ENCODE peak calls at places on chromosomes 1 and 21, in eight cellular contexts. C is posterior cingulate gyrus; T is AG08395; W is activated naive CD8-positive, alpha-beta T cell treated with anti-CD3 and anti-CD28 coated beads, Interleukin-2, amount 50 U/mL, for 24 hours; M is heart left ventricle; Z is uterus; D is esophagus squamous epithelium; S is IMR-90. A is an unnamed sample.

GRCh38 chr1:246792603-246793002 is 68.4 kb downstream of the SCCPDH start:
- DNase-seq in C (no peak), T (no peak), W (no peak), M (no peak), Z (no peak), D (no peak), S (no peak), A (no peak)

GRCh38 chr1:173666646-173667045 is 3.0 kb downstream of the ANKRD45 start:
- DNase-seq in C (no peak), T (no peak), W (no peak), M (no peak), Z (no peak), D (no peak), S (peak), A (no peak)

GRCh38 chr21:36491191-36491916 is 11.4 kb upstream of the CLDN14 start:
- DNase-seq in C (no peak), T (peak), W (no peak), M (no peak), Z (no peak), D (no peak), S (no peak), A (no peak)

GRCh38 chr1:81435175-81435574 is 365.6 kb upstream of the ADGRL2 start:
- DNase-seq in C (no peak), T (no peak), W (no peak), M (no peak), Z (no peak), D (no peak), S (peak), A (no peak)

GRCh38 chr21:29627905-29628304 is 311.9 kb downstream of the GRIK1 start:
- DNase-seq in C (no peak), T (no peak), W (no peak), M (no peak), Z (no peak), D (no peak), S (no peak), A (no peak)

GRCh38 chr1:88079036-88079435 is 605.0 kb upstream of the PKN2 start:
- DNase-seq in C (no peak), T (no peak), W (no peak), M (no peak), Z (no peak), D (no peak), S (peak), A (peak)

GRCh38 chr1:104617474-104617873 is 867.8 kb downstream of the AMY1C start:
- DNase-seq in C (no peak), T (no peak), W (no peak), M (no peak), Z (no peak), D (no peak), S (no peak), A (no peak)

GRCh38 chr1:169484683-169485426 is 889 bp downstream of the SLC19A2 start:
- DNase-seq in C (peak), T (peak), W (peak), M (peak), Z (peak), D (no peak), S (peak), A (peak)

GRCh38 chr21:32094792-32095191 is 184.1 kb downstream of the MIS18A start:
- DNase-seq in C (no peak), T (peak), W (no peak), M (no peak), Z (no peak), D (no peak), S (peak), A (no peak)

GRCh38 chr1:209652873-209653401 is 712 bp upstream of the LAMB3 start:
- DNase-seq in C (peak), T (no peak), W (peak), M (peak), Z (no peak), D (no peak), S (peak), A (no peak)

GRCh38 chr1:202954057-202954745 is 3.9 kb downstream of the ADIPOR1 start:
- DNase-seq in C (no peak), T (no peak), W (no peak), M (no peak), Z (no peak), D (no peak), S (no peak), A (no peak)

GRCh38 chr1:163922743-163923186 is 601.0 kb downstream of the NUF2 start:
- DNase-seq in C (no peak), T (no peak), W (no peak), M (no peak), Z (no peak), D (no peak), S (no peak), A (no peak)

GRCh38 chr1:205842177-205842576 is 7.8 kb downstream of the PM20D1 start:
- DNase-seq in C (no peak), T (no peak), W (no peak), M (no peak), Z (no peak), D (no peak), S (no peak), A (no peak)

GRCh38 chr1:76229279-76229977 is 154.9 kb downstream of the ST6GALNAC3 start:
- DNase-seq in C (no peak), T (no peak), W (no peak), M (no peak), Z (no peak), D (no peak), S (no peak), A (no peak)

GRCh38 chr1:228150021-228150457 is 309 bp downstream of the GJC2 start:
- DNase-seq in C (no peak), T (peak), W (no peak), M (no peak), Z (peak), D (no peak), S (no peak), A (no peak)

GRCh38 chr1:197541411-197541810 is 233.9 kb downstream of the DENND1B start:
- DNase-seq in C (no peak), T (no peak), W (no peak), M (no peak), Z (no peak), D (no peak), S (no peak), A (no peak)

GRCh38 chr1:159009287-159009686 is 420 bp upstream of the IFI16 start:
- DNase-seq in C (no peak), T (no peak), W (no peak), M (no peak), Z (no peak), D (no peak), S (no peak), A (no peak)

GRCh38 chr1:158700552-158700951 is at the start of gene OR6K2:
- DNase-seq in C (no peak), T (no peak), W (no peak), M (no peak), Z (no peak), D (no peak), S (no peak), A (no peak)

GRCh38 chr1:246301553-246302250 is 205.4 kb downstream of the SMYD3 start:
- DNase-seq in C (no peak), T (no peak), W (no peak), M (no peak), Z (no peak), D (no peak), S (no peak), A (no peak)

GRCh38 chr1:30652151-30652915 is 71.1 kb downstream of the MATN1 start:
- DNase-seq in C (no peak), T (no peak), W (no peak), M (no peak), Z (no peak), D (no peak), S (no peak), A (no peak)